ENCODE peak calls at places on chromosomes 12 and 14, in five cellular contexts. B is stimulated activated CD8-positive, alpha-beta memory T cell treated with anti-CD3 and anti-CD28 coated beads, Interleukin-4, amount 100 ng/mL, for 48 hours; M is neuronal stem cell; U is AG04450; S is B cell. Z is an unnamed sample.

GRCh38 chr12:75751769-75752471 is 240.5 kb upstream of the KRR1 start:
- DNase-seq in B (no peak), M (no peak), U (no peak), S (no peak), Z (peak; percentile 46)

GRCh38 chr14:50697659-50698290 is 29.7 kb upstream of the SAV1 start:
- DNase-seq in B (no peak), M (no peak), U (no peak), S (no peak), Z (no peak)

GRCh38 chr12:111788178-111788654 is 21.5 kb downstream of the ALDH2 start:
- DNase-seq in B (no peak), M (no peak), U (no peak), S (peak; percentile 46), Z (no peak)

GRCh38 chr14:78043349-78043748 is 126.8 kb upstream of the NRXN3 start:
- DNase-seq in B (no peak), M (no peak), U (no peak), S (no peak), Z (no peak)

GRCh38 chr14:56810341-56810740 is at the start of gene OTX2:
- DNase-seq in B (no peak), M (no peak), U (no peak), S (no peak), Z (no peak)

GRCh38 chr12:100593490-100593889 is 20.0 kb downstream of the GAS2L3 start:
- DNase-seq in B (no peak), M (no peak), U (no peak), S (no peak), Z (no peak)

GRCh38 chr14:23052182-23052623 is 5.1 kb downstream of the CDH24 start:
- DNase-seq in B (no peak), M (no peak), U (no peak), S (peak; percentile 16), Z (no peak)

GRCh38 chr12:50790081-50790480 is 26.2 kb downstream of the ATF1 start:
- DNase-seq in B (no peak), M (no peak), U (no peak), S (no peak), Z (no peak)

GRCh38 chr12:27333311-27334009 is 824 bp downstream of the BMAL2 start:
- DNase-seq in B (peak; percentile 62), M (peak; percentile 9), U (no peak), S (peak; percentile 65), Z (peak; percentile 38)

GRCh38 chr12:34598352-34598827 is 576.1 kb downstream of the ALG10 start:
- DNase-seq in B (no peak), M (no peak), U (no peak), S (no peak), Z (no peak)

GRCh38 chr14:102633906-102634595 is 41.6 kb downstream of the RCOR1 start:
- DNase-seq in B (peak; percentile 29), M (no peak), U (no peak), S (no peak), Z (no peak)

GRCh38 chr14:90660865-90661570 is 155.2 kb downstream of the TTC7B start:
- DNase-seq in B (no peak), M (no peak), U (no peak), S (no peak), Z (no peak)

GRCh38 chr12:81668475-81668874 is 90.7 kb downstream of the PPFIA2 start:
- DNase-seq in B (no peak), M (no peak), U (no peak), S (no peak), Z (peak; percentile 91)

GRCh38 chr12:130818381-130819247 is 20.4 kb downstream of the STX2 start:
- DNase-seq in B (peak; percentile 87), M (peak; percentile 65), U (no peak), S (peak; percentile 98), Z (peak; percentile 52)

GRCh38 chr14:95495093-95495492 is 21.4 kb downstream of the SYNE3 start:
- DNase-seq in B (no peak), M (no peak), U (no peak), S (no peak), Z (no peak)

GRCh38 chr12:104182144-104182543 is 33.4 kb upstream of the TXNRD1 start:
- DNase-seq in B (no peak), M (no peak), U (peak; percentile 87), S (no peak), Z (no peak)

GRCh38 chr14:35632276-35633071 is 98.5 kb downstream of the INSM2 start:
- DNase-seq in B (no peak), M (no peak), U (peak; percentile 23), S (no peak), Z (no peak)

GRCh38 chr12:112750971-112751370 is 40.6 kb upstream of the RPH3A start:
- DNase-seq in B (no peak), M (no peak), U (no peak), S (no peak), Z (peak; percentile 41)

GRCh38 chr14:31337331-31337730 is 83.0 kb downstream of the HEATR5A start:
- DNase-seq in B (no peak), M (no peak), U (no peak), S (no peak), Z (no peak)

GRCh38 chr12:112107728-112108447 is 695 bp downstream of the NAA25 start:
- DNase-seq in B (peak; percentile 60), M (no peak), U (no peak), S (no peak), Z (no peak)

GRCh38 chr14:58572092-58572853 is 65.5 kb upstream of the DACT1 start:
- DNase-seq in B (peak; percentile 56), M (no peak), U (peak; percentile 47), S (no peak), Z (peak; percentile 56)

GRCh38 chr12:75995691-75996090 is 35.9 kb downstream of the PHLDA1 start:
- DNase-seq in B (no peak), M (no peak), U (no peak), S (no peak), Z (peak; percentile 64)

GRCh38 chr12:106256524-106256923 is 8.7 kb upstream of the CKAP4 start:
- DNase-seq in B (no peak), M (no peak), U (no peak), S (no peak), Z (no peak)

GRCh38 chr12:7555752-7556151 is 52.2 kb upstream of the CD163 start:
- DNase-seq in B (no peak), M (no peak), U (peak; percentile 6), S (no peak), Z (peak; percentile 33)

GRCh38 chr12:13124661-13125505 is 21.4 kb upstream of the GSG1 start:
- DNase-seq in B (no peak), M (no peak), U (peak; percentile 21), S (no peak), Z (peak; percentile 80)

GRCh38 chr14:50744242-50744641 is 76.1 kb upstream of the SAV1 start:
- DNase-seq in B (no peak), M (no peak), U (no peak), S (no peak), Z (no peak)

GRCh38 chr12:124094188-124094587 is 121.2 kb downstream of the ZNF664 start:
- DNase-seq in B (no peak), M (no peak), U (no peak), S (no peak), Z (no peak)

GRCh38 chr14:54106802-54107377 is 150.3 kb upstream of the BMP4 start:
- DNase-seq in B (no peak), M (peak; percentile 21), U (no peak), S (no peak), Z (peak; percentile 4)

GRCh38 chr12:66268562-66268961 is 33.7 kb upstream of the HELB start:
- DNase-seq in B (no peak), M (no peak), U (no peak), S (no peak), Z (peak; percentile 69)

GRCh38 chr12:6950401-6950801 is 755 bp upstream of the PTPN6 start:
- DNase-seq in B (peak; percentile 64), M (no peak), U (no peak), S (peak; percentile 38), Z (no peak)

GRCh38 chr14:103561381-103562134 is 899 bp downstream of the BAG5 start:
- DNase-seq in B (peak; percentile 66), M (no peak), U (no peak), S (no peak), Z (peak; percentile 59)

Z was measured in bronchial epithelial cell.